ENCODE peak calls at places on chromosomes 16 and 17, in five cellular contexts. A, S, V, Z and W are unnamed samples.
A peak's percentile ranks its signal among the peaks of the same experiment; 100 is the strongest.

GRCh38 chr17:37743875-37744632 is 805 bp downstream of the HNF1B start:
- DNase-seq in A (peak; percentile 64), S (no peak), V (no peak), Z (no peak), W (peak; percentile 70)

GRCh38 chr16:54862529-54862928 is 68.1 kb upstream of the IRX5 start:
- DNase-seq in Z (no peak), V (no peak), A (no peak), S (peak; percentile 33), W (no peak)

GRCh38 chr17:4949321-4950074 is 1.2 kb upstream of the PFN1 start:
- DNase-seq in A (peak; percentile 90), S (peak; percentile 76), Z (peak; percentile 87), V (peak; percentile 94), W (peak; percentile 88)

GRCh38 chr16:16162591-16162990 is 60.7 kb downstream of the ABCC6 start:
- DNase-seq in V (no peak), A (no peak), Z (peak; percentile 16), S (no peak), W (no peak)

GRCh38 chr17:48605409-48605864 is 651 bp upstream of the HOXB6 start:
- DNase-seq in A (no peak), S (no peak), Z (no peak), V (no peak), W (peak; percentile 49)

GRCh38 chr16:71387045-71387871 is 28.7 kb downstream of the CALB2 start:
- DNase-seq in S (no peak), A (no peak), Z (no peak), V (no peak), W (no peak)

GRCh38 chr16:22313876-22314470 is 16.8 kb downstream of the POLR3E start:
- DNase-seq in V (no peak), A (no peak), Z (no peak), S (no peak), W (no peak)

GRCh38 chr17:37744961-37745800 is at the start of gene HNF1B:
- DNase-seq in Z (no peak), S (no peak), A (peak; percentile 90), V (no peak), W (peak; percentile 80)

GRCh38 chr16:88822281-88823040 is 10.7 kb upstream of the APRT start:
- DNase-seq in V (no peak), Z (no peak), S (no peak), A (no peak), W (no peak)

GRCh38 chr17:9002610-9003354 is 18.5 kb upstream of the NTN1 start:
- DNase-seq in A (no peak), V (peak; percentile 84), S (no peak), Z (peak; percentile 68), W (no peak)

GRCh38 chr16:85329059-85329812 is 217.0 kb upstream of the CIBAR2 start:
- DNase-seq in V (no peak), A (peak; percentile 73), Z (peak; percentile 57), S (no peak), W (peak; percentile 65)
- TF ChIP-seq CTCF in V (no peak), A (no peak), Z (no peak), S (no peak), W (no peak)

DNA sequence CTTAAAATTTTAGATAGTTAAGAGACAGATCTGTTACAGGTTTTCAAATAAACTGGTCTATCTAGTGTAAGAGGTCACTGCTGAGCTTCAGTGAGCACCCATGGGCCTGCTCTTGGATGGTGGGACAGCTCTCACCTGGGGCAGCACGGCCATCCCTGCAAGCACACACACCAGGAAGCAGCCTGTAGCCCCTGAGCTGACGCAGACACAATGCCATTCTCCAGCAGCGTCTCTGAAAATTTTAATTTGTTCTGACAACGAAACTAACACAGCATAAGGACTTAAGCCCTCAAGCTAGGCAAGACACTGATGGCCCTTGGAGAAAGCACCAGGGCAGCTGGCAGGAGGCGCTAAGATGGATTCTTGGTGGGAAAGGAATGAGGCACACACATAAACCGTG is 2.7 kb upstream of the LIMD2 start:
- DNase-seq in S (no peak), Z (no peak), A (no peak), V (peak; percentile 84), W (no peak)
- H3K4me3 ChIP-seq in S (no peak overlapping the region), Z (no peak overlapping the region), A (no peak overlapping the region), V (no peak overlapping the region), W (no peak overlapping the region)

GRCh38 chr16:56985962-56986360 is 3.4 kb upstream of the NLRC5 start:
- DNase-seq in S (no peak), V (peak; percentile 70), A (no peak), Z (peak; percentile 28), W (no peak)

GRCh38 chr16:56986361-56986760 is 3.0 kb upstream of the NLRC5 start:
- DNase-seq in S (no peak), Z (peak; percentile 28), A (no peak), V (peak; percentile 62), W (no peak)

GRCh38 chr16:56983211-56983751 is 6.1 kb upstream of the NLRC5 start:
- DNase-seq in A (peak; percentile 82), V (peak; percentile 48), S (no peak), Z (peak; percentile 57), W (peak; percentile 79)

GRCh38 chr16:56984639-56985038 is 4.7 kb upstream of the NLRC5 start:
- DNase-seq in V (no peak), Z (no peak), S (no peak), A (no peak), W (no peak)

DNA sequence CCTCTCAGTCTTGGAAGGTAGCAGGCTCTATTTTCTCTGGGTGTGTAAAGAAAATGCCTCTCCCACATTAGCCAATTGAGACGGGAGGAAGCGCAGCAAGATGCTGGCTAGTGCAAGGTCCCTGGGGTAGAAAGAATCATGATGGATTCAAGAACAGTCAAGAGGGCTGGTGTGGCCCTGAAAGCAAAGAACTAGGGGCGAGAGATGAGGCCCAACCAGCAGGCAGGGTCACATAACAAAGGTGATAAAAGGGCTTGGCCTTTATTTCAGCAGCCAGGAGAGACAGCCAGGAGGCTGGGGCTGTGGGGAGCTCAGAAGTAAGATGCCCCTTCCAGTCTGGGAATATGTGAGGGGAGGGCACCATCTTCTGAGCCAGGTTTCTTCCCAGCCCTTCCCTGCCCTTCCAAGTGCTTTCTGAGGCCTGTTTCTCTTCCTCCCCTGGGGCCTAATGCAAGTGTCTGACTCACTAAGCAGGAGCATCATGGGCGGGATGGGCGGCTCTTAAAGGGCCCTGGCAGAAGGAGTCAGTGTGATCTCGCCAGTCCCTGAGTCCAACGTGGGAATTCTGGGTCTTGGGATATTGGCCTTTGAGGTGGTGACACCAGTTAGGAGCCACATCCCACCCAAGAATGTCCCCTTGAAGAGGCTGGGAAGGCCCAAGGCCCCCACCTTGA is 3.9 kb upstream of the NLRC5 start:
- DNase-seq in S (peak; percentile 65), Z (peak; percentile 80), A (peak; percentile 76), V (peak; percentile 98), W (peak; percentile 70)
- H3K4me1 ChIP-seq in S (peaks cover 43% of the 10 kb centered on the region), Z (peaks cover 28% of the 10 kb centered on the region), A (peaks cover 34% of the 10 kb centered on the region), V (peaks cover 36% of the 10 kb centered on the region), W (peaks cover 34% of the 10 kb centered on the region)

DNA sequence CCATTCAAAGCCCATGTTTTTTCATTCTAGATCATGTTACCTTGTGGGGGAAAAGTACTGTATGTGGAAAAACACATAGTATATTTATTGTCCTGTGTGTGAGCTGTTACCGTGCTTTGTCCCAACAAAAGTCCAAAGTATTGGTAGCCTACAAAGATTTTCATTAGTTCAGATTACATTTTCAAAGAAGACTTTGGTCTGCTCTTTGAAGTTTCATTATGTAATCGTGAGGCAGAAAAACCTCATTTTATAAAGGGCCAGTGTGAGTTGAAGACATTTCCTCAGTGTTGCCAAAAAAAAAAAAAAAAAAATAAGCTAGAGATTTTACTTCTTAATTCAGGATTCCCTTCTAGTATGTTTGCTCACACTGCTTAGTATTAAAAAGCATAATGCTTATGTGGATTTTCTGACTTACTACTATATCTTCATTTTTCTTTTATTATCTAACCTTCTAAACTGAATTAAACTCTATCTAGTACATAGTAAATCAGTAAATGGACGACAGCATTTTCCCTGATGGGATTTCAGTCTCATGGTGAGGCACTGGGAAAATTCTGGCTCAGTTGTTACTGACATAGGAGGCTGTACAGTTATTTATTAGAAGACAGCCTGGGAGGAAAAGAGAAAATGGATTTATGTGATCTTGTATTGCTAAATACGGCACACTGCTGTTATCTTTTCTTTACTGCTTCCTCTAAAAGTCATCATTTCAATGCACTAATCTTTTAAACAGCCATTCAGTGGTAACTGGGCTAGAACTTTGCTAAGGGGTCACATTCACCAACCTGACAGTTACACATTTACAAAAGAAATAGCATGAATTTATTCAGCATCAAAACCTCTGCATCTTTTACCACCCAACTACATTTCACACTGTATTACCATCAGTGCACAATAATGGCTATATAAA is 100.6 kb downstream of the STXBP4 start:
- DNase-seq in S (no peak), V (no peak), A (no peak), Z (no peak), W (no peak)
- TF ChIP-seq CTCF in S (no peak), V (no peak), A (no peak), Z (no peak), W (no peak)

GRCh38 chr17:61395983-61396585 is 3.6 kb upstream of the TBX2 start:
- DNase-seq in V (no peak), A (no peak), Z (peak; percentile 70), S (peak; percentile 48), W (peak; percentile 51)
- H3K4me3 ChIP-seq in V (peak overlapping the region; percentile 88), A (peak overlapping the region; percentile 14), Z (peak overlapping the region; percentile 69), S (peak overlapping the region; percentile 69), W (no peak overlapping the region)

DNA sequence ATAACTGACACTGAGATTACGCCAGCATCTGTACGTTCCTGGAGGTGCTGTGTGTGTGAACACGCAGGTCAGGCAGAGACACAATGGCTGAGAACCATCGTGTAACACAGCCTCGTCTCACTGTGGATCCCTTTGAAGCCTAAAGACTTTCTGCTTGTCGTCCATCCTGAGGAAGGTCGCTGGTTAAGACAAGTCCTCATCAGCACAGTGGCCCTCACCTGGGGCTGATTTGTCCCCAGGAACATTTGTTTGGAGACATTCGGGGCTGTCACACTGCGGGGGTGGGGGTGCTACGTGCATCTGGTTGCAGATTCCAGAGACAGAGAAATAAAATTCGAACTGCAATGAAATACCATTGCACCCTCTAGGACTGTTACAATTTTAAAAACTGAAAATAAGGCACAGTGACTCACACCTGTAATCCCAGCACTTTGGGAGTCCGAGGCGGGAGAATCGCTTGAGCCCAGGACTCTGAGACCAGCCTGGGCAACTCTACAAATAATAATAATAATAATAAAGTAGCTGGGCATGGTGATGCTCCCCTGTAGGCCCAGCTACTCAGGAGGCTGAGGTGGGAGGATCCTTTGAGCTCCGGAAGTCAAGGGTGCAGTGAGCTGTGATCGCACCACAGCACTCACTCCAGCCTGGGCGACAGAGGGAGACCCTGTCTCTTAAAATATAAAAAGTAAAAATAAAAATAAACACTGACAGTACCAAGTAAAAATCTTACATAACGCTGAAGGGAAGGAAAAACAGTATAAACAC is 112.0 kb upstream of the METRNL start:
- DNase-seq in S (no peak), Z (no peak), A (peak; percentile 11), V (no peak), W (no peak)
- H3K4me1 ChIP-seq in S (peaks cover 11% of the 10 kb centered on the region), Z (peaks cover 6% of the 10 kb centered on the region), A (peaks cover 4% of the 10 kb centered on the region), V (peaks cover 12% of the 10 kb centered on the region), W (no peaks in the 10 kb centered on the region)

GRCh38 chr17:61000911-61001310 is 323.3 kb downstream of the BCAS3 start:
- DNase-seq in A (no peak), V (peak; percentile 37), S (no peak), Z (no peak), W (no peak)
- TF ChIP-seq CTCF in A (no peak), V (peak; percentile 54), S (peak; percentile 44), Z (peak; percentile 7), W (no peak)

GRCh38 chr17:43846221-43846712 is 709 bp upstream of the CD300LG start:
- DNase-seq in Z (peak; percentile 93), A (peak; percentile 86), S (peak; percentile 87), V (peak; percentile 98), W (peak; percentile 87)

GRCh38 chr17:43851744-43852143 is 4.8 kb downstream of the CD300LG start:
- DNase-seq in Z (no peak), A (no peak), V (peak; percentile 69), S (no peak), W (no peak)

GRCh38 chr17:43846963-43847369 is at the start of gene CD300LG:
- DNase-seq in A (no peak), S (peak; percentile 49), V (peak; percentile 68), Z (peak; percentile 64), W (peak; percentile 11)

GRCh38 chr17:43848601-43849000 is 1.6 kb downstream of the CD300LG start:
- DNase-seq in S (no peak), V (peak; percentile 26), Z (peak; percentile 31), A (no peak), W (no peak)

GRCh38 chr17:43849116-43849515 is 2.1 kb downstream of the CD300LG start:
- DNase-seq in S (no peak), A (no peak), V (no peak), Z (no peak), W (no peak)
- H3K4me3 ChIP-seq in S (no peak overlapping the region), A (no peak overlapping the region), V (no peak overlapping the region), Z (peak overlapping the region; percentile 57), W (no peak overlapping the region)